ENCODE peak calls at places on chromosome 19, in five cellular contexts. V is T-helper 17 cell; E is activated naive CD4-positive, alpha-beta T cell treated with anti-CD3 and anti-CD28 coated beads, Interleukin-2, amount 50 U/mL, for 72 hours; C is left colon; L is activated T-cell treated with anti-CD3 and anti-CD28 coated beads, Interleukin-2, amount 50 U/mL, for 4 hours. P is an unnamed sample.

GRCh38 chr19:8506402-8506957 is 4.0 kb upstream of the PRAM1 start:
- ATAC-seq in V (no peak), E (no peak), C (peak; percentile 50), L (no peak), P (no peak)

GRCh38 chr19:54462072-54462712 is 1.4 kb downstream of the LENG9 start:
- ATAC-seq in V (no peak), E (no peak), C (peak; percentile 1), L (no peak), P (no peak)

GRCh38 chr19:16095071-16095571 is 16.6 kb upstream of the RAB8A start:
- ATAC-seq in V (peak; percentile 64), E (peak; percentile 76), C (no peak), L (peak; percentile 81), P (peak; percentile 5)

GRCh38 chr19:50003810-50004419 is 21.3 kb downstream of the VRK3 start:
- ATAC-seq in V (peak; percentile 44), E (peak; percentile 81), C (peak; percentile 36), L (peak; percentile 71), P (peak; percentile 65)

GRCh38 chr19:10730932-10731331 is 13.1 kb downstream of the DNM2 start:
- ATAC-seq in V (no peak), E (no peak), C (peak; percentile 6), L (no peak), P (no peak)

GRCh38 chr19:16429066-16429758 is 42.6 kb downstream of the EPS15L1 start:
- ATAC-seq in V (peak; percentile 67), E (peak; percentile 13), C (peak; percentile 25), L (no peak), P (no peak)

GRCh38 chr19:47713046-47714021 is at the start of gene EHD2:
- ATAC-seq in V (peak; percentile 57), E (peak; percentile 87), C (peak; percentile 56), L (peak; percentile 82), P (peak; percentile 55)

GRCh38 chr19:38252935-38253691 is 3.1 kb downstream of the PPP1R14A start:
- ATAC-seq in V (no peak), E (no peak), C (no peak), L (no peak), P (no peak)

GRCh38 chr19:5452594-5453565 is 2.3 kb upstream of the ZNRF4 start:
- ATAC-seq in V (no peak), E (peak; percentile 41), C (no peak), L (no peak), P (no peak)

GRCh38 chr19:17775991-17776803 is 18.7 kb upstream of the B3GNT3 start:
- ATAC-seq in V (peak; percentile 80), E (no peak), C (no peak), L (no peak), P (peak; percentile 58)

GRCh38 chr19:18842166-18842565 is 10.4 kb downstream of the UPF1 start:
- ATAC-seq in V (no peak), E (no peak), C (no peak), L (no peak), P (no peak)

GRCh38 chr19:29687897-29688728 is 22.9 kb downstream of the PLEKHF1 start:
- ATAC-seq in V (no peak), E (peak; percentile 11), C (no peak), L (no peak), P (no peak)

GRCh38 chr19:38665950-38666661 is 18.7 kb downstream of the ACTN4 start:
- ATAC-seq in V (no peak), E (no peak), C (no peak), L (no peak), P (no peak)

GRCh38 chr19:33405491-33406461 is 32.3 kb downstream of the CEBPG start:
- ATAC-seq in V (no peak), E (peak; percentile 34), C (no peak), L (no peak), P (no peak)

GRCh38 chr19:13015361-13016231 is 20.3 kb downstream of the NFIX start:
- ATAC-seq in V (no peak), E (no peak), C (peak; percentile 17), L (no peak), P (no peak)

GRCh38 chr19:40690050-40690698 is at the start of gene NUMBL:
- ATAC-seq in V (no peak), E (no peak), C (no peak), L (no peak), P (no peak)

GRCh38 chr19:7883796-7884570 is 4.3 kb upstream of the LRRC8E start:
- ATAC-seq in V (no peak), E (no peak), C (no peak), L (no peak), P (no peak)

GRCh38 chr19:16573925-16574324 is 1.7 kb upstream of the SLC35E1 start:
- ATAC-seq in V (no peak), E (no peak), C (no peak), L (no peak), P (no peak)

GRCh38 chr19:39146686-39147450 is 21.3 kb downstream of the PAK4 start:
- ATAC-seq in V (no peak), E (no peak), C (no peak), L (no peak), P (no peak)

GRCh38 chr19:35977446-35978222 is 17.4 kb upstream of the SDHAF1 start:
- ATAC-seq in V (peak; percentile 50), E (peak; percentile 78), C (no peak), L (peak; percentile 46), P (peak; percentile 21)

GRCh38 chr19:3056454-3057016 is 5.8 kb downstream of the TLE5 start:
- ATAC-seq in V (no peak), E (no peak), C (peak; percentile 1), L (no peak), P (no peak)

GRCh38 chr19:38070573-38070972 is 153.4 kb downstream of the DPF1 start:
- ATAC-seq in V (no peak), E (no peak), C (no peak), L (no peak), P (no peak)

GRCh38 chr19:12665281-12665573 is 1.3 kb downstream of the MAN2B1 start:
- ATAC-seq in V (peak; percentile 36), E (peak; percentile 36), C (no peak), L (no peak), P (peak; percentile 27)